ENCODE peak calls at places on chromosomes 12 and 14, in five cellular contexts. W is colonic mucosa, U is epithelial cell of proximal tubule, I is AG09309, T is coronary artery. P is an unnamed sample.
A peak's percentile ranks its signal among the peaks of the same experiment; 100 is the strongest.

GRCh38 chr12:11577658-11578260 is 71.7 kb upstream of the ETV6 start:
- DNase-seq in W (no peak), U (no peak), I (no peak), T (no peak), P (peak; percentile 31)

GRCh38 chr12:14416658-14417057 is 51.2 kb downstream of the ATF7IP start:
- DNase-seq in W (no peak), U (no peak), I (peak; percentile 43), T (no peak), P (peak; percentile 61)

GRCh38 chr12:15856097-15856982 is 25.8 kb upstream of the STRAP start:
- DNase-seq in W (peak; percentile 78), U (no peak), I (no peak), T (no peak), P (peak; percentile 76)

GRCh38 chr12:89247962-89248361 is 104.3 kb downstream of the DUSP6 start:
- DNase-seq in W (no peak), U (no peak), I (no peak), T (no peak), P (no peak)

GRCh38 chr12:64029013-64029857 is 184.7 kb downstream of the SRGAP1 start:
- DNase-seq in W (no peak), U (no peak), I (no peak), T (no peak), P (no peak)

GRCh38 chr12:10388611-10389010 is 1.2 kb downstream of the KLRK1 start:
- DNase-seq in W (no peak), U (no peak), I (no peak), T (no peak), P (no peak)

GRCh38 chr14:34354556-34354955 is 107.5 kb downstream of the SPTSSA start:
- DNase-seq in W (no peak), U (no peak), I (no peak), T (no peak), P (no peak)

GRCh38 chr14:75303415-75303814 is 24.8 kb downstream of the FOS start:
- DNase-seq in W (peak; percentile 65), U (no peak), I (no peak), T (no peak), P (peak; percentile 84)

GRCh38 chr12:29317556-29318363 is 63.2 kb downstream of the ERGIC2 start:
- DNase-seq in W (peak; percentile 34), U (peak; percentile 22), I (no peak), T (no peak), P (peak; percentile 57)

DNA sequence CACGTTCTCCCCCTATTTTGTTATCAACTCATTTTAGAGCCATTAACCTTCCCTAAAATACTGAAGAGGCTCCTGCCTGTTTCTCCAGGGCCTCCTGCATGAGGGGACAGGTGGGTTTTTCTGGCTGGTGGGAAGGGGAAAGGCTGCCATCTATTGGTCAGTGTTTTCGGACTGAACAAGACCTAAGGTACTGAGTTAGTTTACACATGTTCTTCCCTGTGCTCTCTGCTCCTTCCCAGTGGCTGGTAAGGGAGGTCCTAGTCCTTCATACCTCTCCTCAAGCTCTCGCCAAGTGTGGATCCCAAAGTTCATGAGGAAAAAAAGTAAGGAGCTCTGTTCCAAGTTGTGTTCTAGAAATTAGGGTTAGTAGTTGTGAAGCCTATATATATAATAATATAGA is 357.5 kb downstream of the FSCB start:
- DNase-seq in W (no peak), U (no peak), I (no peak), T (no peak), P (peak; percentile 68)
- TF ChIP-seq CTCF in W (no peak), U (peak; percentile 48), I (peak; percentile 23), T (no peak), P (peak; percentile 72)

GRCh38 chr14:99519931-99520421 is 38.8 kb downstream of the CCNK start:
- DNase-seq in W (no peak), U (no peak), I (no peak), T (no peak), P (no peak)
- TF ChIP-seq CTCF in W (no peak), U (no peak), I (no peak), T (no peak), P (no peak)

DNA sequence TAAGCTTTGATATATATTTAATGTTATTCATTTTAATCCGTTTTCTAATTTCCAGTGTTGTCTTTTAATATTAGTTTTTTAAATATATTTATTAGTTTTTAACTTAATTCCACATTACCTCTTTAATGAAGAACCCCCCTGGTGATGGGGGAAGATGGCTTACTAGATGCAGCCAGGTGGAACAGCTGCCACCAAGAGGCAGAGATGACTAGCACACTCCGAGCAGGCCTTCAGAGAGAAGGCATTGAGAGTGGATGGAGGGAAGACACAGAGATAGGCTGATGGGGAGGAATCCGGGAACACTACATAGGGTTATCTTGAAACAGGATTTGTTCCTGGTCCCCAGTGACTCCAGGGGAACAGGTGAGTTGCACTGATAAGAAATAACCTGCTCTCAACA is 771.6 kb downstream of the LRFN5 start:
- DNase-seq in W (no peak), U (no peak), I (no peak), T (no peak), P (no peak)
- TF ChIP-seq CTCF in W (no peak), U (no peak), I (no peak), T (no peak), P (no peak)

GRCh38 chr14:39731912-39732311 is 299.7 kb upstream of the FBXO33 start:
- DNase-seq in W (no peak), U (no peak), I (no peak), T (no peak), P (peak; percentile 6)
- TF ChIP-seq CTCF in W (no peak), U (peak; percentile 46), I (no peak), T (no peak), P (no peak)

GRCh38 chr14:26917086-26917485 is 319.3 kb upstream of the NOVA1 start:
- DNase-seq in W (no peak), U (no peak), I (no peak), T (no peak), P (peak; percentile 44)
- TF ChIP-seq CTCF in W (peak; percentile 22), U (peak; percentile 74), I (no peak), T (no peak), P (peak; percentile 42)

GRCh38 chr12:66423290-66423689 is 121.0 kb downstream of the HELB start:
- DNase-seq in W (no peak), U (no peak), I (no peak), T (no peak), P (no peak)
- TF ChIP-seq CTCF in W (no peak), U (peak; percentile 21), I (no peak), T (no peak), P (no peak)